ENCODE peak calls at places on chromosomes 7 and 10, in eight cellular contexts. N, V, D, R, M, C, T and H are unnamed samples.
A peak's percentile ranks its signal among the peaks of the same experiment; 100 is the strongest.

GRCh38 chr10:110500515-110500905 is 2.8 kb downstream of the DUSP5 start:
- DNase-seq in T (no peak), C (no peak), R (no peak), D (no peak), V (no peak), N (peak; percentile 46), M (no peak), H (no peak)

GRCh38 chr10:110327262-110327914 is 22.7 kb upstream of the SMNDC1 start:
- DNase-seq in M (no peak), R (no peak), T (no peak), C (no peak), V (no peak), D (no peak), N (peak; percentile 36), H (peak; percentile 88)

GRCh38 chr10:110706690-110707098 is 62.6 kb downstream of the RBM20 start:
- DNase-seq in V (no peak), D (no peak), N (no peak), T (no peak), R (no peak), C (no peak), M (no peak), H (no peak)

GRCh38 chr10:24826022-24826421 is 102.3 kb upstream of the ARHGAP21 start:
- DNase-seq in R (no peak), V (no peak), D (no peak), M (no peak), T (no peak), N (peak; percentile 21), C (no peak), H (peak; percentile 72)

GRCh38 chr7:27883726-27884125 is 143.8 kb downstream of the TAX1BP1 start:
- DNase-seq in N (no peak), R (no peak), T (no peak), D (no peak), V (no peak), C (no peak), M (no peak), H (no peak)

GRCh38 chr10:34766256-34766580 is 48.9 kb downstream of the PARD3 start:
- DNase-seq in R (no peak), T (no peak), M (no peak), N (no peak), C (no peak), V (no peak), D (no peak), H (peak; percentile 26)

GRCh38 chr7:108091461-108091831 is 38.7 kb downstream of the LAMB4 start:
- DNase-seq in T (no peak), C (no peak), M (no peak), D (no peak), N (no peak), V (no peak), R (no peak), H (no peak)

GRCh38 chr7:4694653-4695335 is 12.7 kb downstream of the FOXK1 start:
- DNase-seq in N (peak; percentile 27), D (no peak), R (peak; percentile 27), C (peak; percentile 84), V (no peak), M (no peak), T (no peak), H (no peak)

GRCh38 chr10:24869354-24870016 is 82.9 kb downstream of the PRTFDC1 start:
- DNase-seq in M (no peak), D (no peak), T (no peak), R (no peak), N (no peak), C (no peak), V (no peak), H (no peak)

GRCh38 chr7:135334830-135335543 is 101.3 kb downstream of the STRA8 start:
- DNase-seq in D (no peak), V (no peak), C (no peak), T (no peak), N (no peak), R (peak; percentile 31), M (no peak), H (no peak)

GRCh38 chr7:135338151-135338550 is 104.5 kb downstream of the STRA8 start:
- DNase-seq in C (no peak), T (no peak), R (no peak), N (no peak), V (no peak), M (no peak), D (no peak), H (no peak)

GRCh38 chr7:135335628-135336139 is 102.0 kb downstream of the STRA8 start:
- DNase-seq in M (peak; percentile 96), C (peak; percentile 52), V (peak; percentile 74), D (peak; percentile 69), N (peak; percentile 91), R (peak; percentile 84), T (no peak), H (peak; percentile 86)

GRCh38 chr7:135341049-135341448 is 107.4 kb downstream of the STRA8 start:
- DNase-seq in M (no peak), V (no peak), R (no peak), C (no peak), T (no peak), N (peak; percentile 72), D (no peak), H (peak; percentile 94)

DNA sequence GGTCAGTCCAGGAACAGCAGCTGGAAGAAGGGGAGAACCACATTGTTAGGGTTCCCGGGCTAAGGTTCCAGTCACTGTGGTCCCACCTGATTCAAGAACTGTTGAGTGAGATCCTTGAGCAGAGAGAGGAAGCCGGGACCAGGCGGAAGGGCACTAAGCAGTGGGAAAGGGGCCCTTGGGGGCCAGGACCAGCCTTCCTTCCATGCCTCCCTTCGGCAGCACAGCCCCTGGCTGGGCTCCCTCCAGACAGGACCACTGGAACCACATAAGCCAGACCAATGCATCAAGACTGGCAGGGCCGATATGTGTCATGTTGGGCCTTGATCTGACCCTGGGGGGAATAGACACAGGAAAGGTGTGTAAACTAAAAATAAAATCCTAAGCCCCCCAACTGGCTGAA is 103.9 kb downstream of the STRA8 start:
- DNase-seq in M (no peak), T (no peak), D (no peak), N (no peak), V (no peak), R (no peak), C (no peak), H (no peak)
- H3K4me1 ChIP-seq in M (peaks cover 2% of the 10 kb centered on the region), T (no peaks in the 10 kb centered on the region), D (peaks cover 8% of the 10 kb centered on the region), N (peaks cover 4% of the 10 kb centered on the region), V (no peaks in the 10 kb centered on the region), R (peaks cover 7% of the 10 kb centered on the region), C (no peaks in the 10 kb centered on the region), H (no peaks in the 10 kb centered on the region)

GRCh38 chr7:94087664-94088352 is 83.7 kb upstream of the BET1 start:
- DNase-seq in C (no peak), D (peak; percentile 81), M (peak; percentile 33), V (peak; percentile 31), N (peak; percentile 61), T (no peak), R (peak; percentile 53), H (peak; percentile 73)
- H3K4me3 ChIP-seq in C (no peak overlapping the region), D (peak overlapping the region; percentile 34), M (no peak overlapping the region), V (no peak overlapping the region), N (no peak overlapping the region), T (peak overlapping the region; percentile 42), R (no peak overlapping the region), H (no peak overlapping the region)

GRCh38 chr10:93461124-93461806 is 20.9 kb downstream of the MYOF start:
- DNase-seq in N (no peak), D (no peak), T (no peak), R (no peak), V (no peak), C (no peak), M (no peak), H (no peak)
- H3K4me1 ChIP-seq in N (peaks cover 45% of the 10 kb centered on the region), D (peaks cover 95% of the 10 kb centered on the region), T (peaks cover 80% of the 10 kb centered on the region), R (peaks cover 18% of the 10 kb centered on the region), V (no peaks in the 10 kb centered on the region), C (peaks cover 11% of the 10 kb centered on the region), M (no peaks in the 10 kb centered on the region), H (peaks cover 17% of the 10 kb centered on the region)

GRCh38 chr10:73941300-73941699 is 30.4 kb downstream of the PLAU start:
- DNase-seq in M (no peak), N (no peak), T (no peak), C (no peak), D (no peak), R (no peak), V (no peak), H (no peak)
- H3K4me3 ChIP-seq in M (no peak overlapping the region), N (no peak overlapping the region), T (no peak overlapping the region), C (no peak overlapping the region), D (no peak overlapping the region), R (no peak overlapping the region), V (no peak overlapping the region), H (no peak overlapping the region)

GRCh38 chr10:12704488-12704887 is 297.0 kb downstream of the CCDC3 start:
- DNase-seq in D (no peak), R (no peak), M (no peak), C (no peak), N (no peak), V (no peak), T (no peak), H (no peak)

GRCh38 chr10:12703813-12704212 is 297.7 kb downstream of the CCDC3 start:
- DNase-seq in M (no peak), T (no peak), D (no peak), N (no peak), C (no peak), R (no peak), V (no peak), H (no peak)

GRCh38 chr10:12707461-12708185 is 293.9 kb downstream of the CCDC3 start:
- DNase-seq in R (peak; percentile 43), T (no peak), C (no peak), D (peak; percentile 45), V (peak; percentile 29), M (no peak), N (peak; percentile 73), H (peak; percentile 39)

GRCh38 chr10:12703141-12703540 is 298.4 kb downstream of the CCDC3 start:
- DNase-seq in M (no peak), T (no peak), V (no peak), R (no peak), D (no peak), C (no peak), N (no peak), H (no peak)

DNA sequence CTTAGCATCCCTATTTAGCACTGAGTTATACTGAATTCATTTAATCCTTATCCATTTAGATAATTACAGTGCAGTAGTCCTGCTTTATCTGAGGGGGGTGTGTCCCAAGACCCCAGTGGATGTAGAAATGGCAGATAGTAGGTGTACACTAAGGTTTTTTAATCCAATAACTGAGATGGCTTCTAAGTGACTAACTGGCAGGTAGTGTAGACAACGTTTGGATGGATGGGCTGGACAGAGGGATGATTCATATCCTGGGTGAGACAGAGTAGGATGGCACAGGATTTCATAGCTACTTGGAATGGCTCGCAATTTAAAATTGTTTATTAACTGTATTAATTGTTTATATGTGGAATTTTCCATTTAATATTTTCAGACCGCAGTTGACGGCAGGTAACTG is 295.6 kb downstream of the CCDC3 start:
- DNase-seq in T (no peak), N (no peak), R (no peak), M (no peak), V (no peak), C (no peak), D (no peak), H (no peak)
- H3K4me1 ChIP-seq in T (peaks cover 36% of the 10 kb centered on the region), N (peaks cover 36% of the 10 kb centered on the region), R (peaks cover 33% of the 10 kb centered on the region), M (no peaks in the 10 kb centered on the region), V (peaks cover 26% of the 10 kb centered on the region), C (peaks cover 9% of the 10 kb centered on the region), D (peaks cover 83% of the 10 kb centered on the region), H (no peaks in the 10 kb centered on the region)

DNA sequence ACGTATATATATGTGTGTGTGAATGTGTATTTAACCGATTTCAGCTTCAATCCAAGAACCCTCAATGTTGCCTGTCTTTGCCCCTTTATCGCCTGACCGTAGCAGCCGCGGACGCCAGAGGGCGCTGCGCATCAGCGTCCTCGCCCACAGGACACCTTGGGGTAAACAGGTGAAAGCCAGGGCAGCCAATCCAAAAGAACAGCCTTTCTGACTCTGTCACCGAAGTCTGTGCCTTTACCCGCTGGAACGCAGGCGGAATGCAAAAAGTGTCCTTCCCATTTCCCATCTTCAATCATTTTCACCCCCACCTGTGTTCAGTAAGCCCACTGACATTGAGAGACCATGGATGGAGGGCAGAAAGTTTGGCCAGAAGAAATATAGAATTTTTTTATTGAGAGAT is 3.6 kb downstream of the NXPH1 start:
- DNase-seq in R (peak; percentile 78), D (peak; percentile 40), V (peak; percentile 29), T (no peak), N (peak; percentile 72), M (no peak), C (no peak), H (peak; percentile 6)
- H3K4me3 ChIP-seq in R (no peak overlapping the region), D (no peak overlapping the region), V (no peak overlapping the region), T (no peak overlapping the region), N (no peak overlapping the region), M (no peak overlapping the region), C (no peak overlapping the region), H (no peak overlapping the region)